ENCODE peak calls at places on chromosome 11, in seven cellular contexts. Y, B, E, Q, I, P and F are unnamed samples.

GRCh38 chr11:61695917-61696316 is 15.7 kb downstream of the DAGLA start:
- DNase-seq in P (peak; percentile 81), Y (no peak), E (no peak), B (peak; percentile 63), I (peak; percentile 52), Q (peak; percentile 60), F (peak; percentile 83)

GRCh38 chr11:77127969-77128691 is at the start of gene MYO7A:
- DNase-seq in I (peak; percentile 57), E (peak; percentile 37), P (peak; percentile 55), Q (peak; percentile 39), B (peak; percentile 70), Y (peak; percentile 84), F (peak; percentile 89)

GRCh38 chr11:44950625-44951472 is at the start of gene TP53I11:
- DNase-seq in Q (peak; percentile 82), Y (no peak), B (no peak), I (no peak), P (peak; percentile 60), E (peak; percentile 66), F (peak; percentile 81)

GRCh38 chr11:104327864-104328513 is 164.0 kb upstream of the PDGFD start:
- DNase-seq in Q (peak; percentile 83), Y (no peak), E (no peak), P (peak; percentile 2), B (no peak), I (no peak), F (no peak)

GRCh38 chr11:73461844-73462435 is 85.7 kb downstream of the RELT start:
- DNase-seq in Y (no peak), B (no peak), P (no peak), I (no peak), E (no peak), Q (no peak), F (no peak)

GRCh38 chr11:69909561-69910518 is 90.6 kb upstream of the FGF3 start:
- DNase-seq in P (no peak), Y (no peak), I (no peak), E (no peak), Q (no peak), B (peak; percentile 77), F (no peak)

GRCh38 chr11:3220101-3220500 is 1.5 kb upstream of the MRGPRG start:
- DNase-seq in B (no peak), P (no peak), I (no peak), Q (no peak), E (no peak), Y (peak; percentile 26), F (no peak)

GRCh38 chr11:119472186-119472855 is 49.3 kb upstream of the THY1 start:
- DNase-seq in P (peak; percentile 29), B (no peak), Y (peak; percentile 24), Q (no peak), E (no peak), I (no peak), F (no peak)

GRCh38 chr11:129436573-129436972 is 60.9 kb downstream of the BARX2 start:
- DNase-seq in I (no peak), P (no peak), B (no peak), Y (no peak), Q (no peak), E (no peak), F (no peak)

GRCh38 chr11:62138630-62139425 is 15.0 kb downstream of the INCENP start:
- DNase-seq in B (no peak), P (no peak), Q (no peak), I (no peak), E (no peak), Y (peak; percentile 22), F (no peak)

GRCh38 chr11:75029836-75030631 is 41.3 kb downstream of the NEU3 start:
- DNase-seq in P (peak; percentile 45), Y (peak; percentile 13), I (no peak), Q (no peak), E (no peak), B (peak; percentile 3), F (peak; percentile 59)

GRCh38 chr11:118928108-118928869 is 2.6 kb upstream of the BCL9L start:
- DNase-seq in B (peak; percentile 99), I (peak; percentile 95), Y (peak; percentile 92), E (peak; percentile 95), P (peak; percentile 92), Q (peak; percentile 98), F (peak; percentile 94)

GRCh38 chr11:134040386-134041297 is 28.2 kb upstream of the JAM3 start:
- DNase-seq in E (no peak), B (no peak), P (peak; percentile 90), Y (no peak), I (no peak), Q (no peak), F (peak; percentile 98)

GRCh38 chr11:104152941-104153340 is 11.0 kb downstream of the PDGFD start:
- DNase-seq in Y (no peak), I (no peak), B (no peak), Q (no peak), E (no peak), P (no peak), F (no peak)

GRCh38 chr11:94183886-94184264 is 55.2 kb downstream of the PANX1 start:
- DNase-seq in Q (peak; percentile 60), I (peak; percentile 86), B (peak; percentile 93), P (peak; percentile 67), E (peak; percentile 66), Y (peak; percentile 87), F (peak; percentile 64)

GRCh38 chr11:36672815-36673450 is 74.9 kb upstream of the RAG2 start:
- DNase-seq in E (no peak), I (peak; percentile 49), Q (no peak), B (no peak), Y (no peak), P (peak; percentile 58), F (peak; percentile 57)

GRCh38 chr11:24373516-24373915 is 123.3 kb upstream of the LUZP2 start:
- DNase-seq in E (no peak), Q (no peak), B (no peak), I (no peak), P (peak; percentile 3), Y (no peak), F (peak; percentile 81)
- H3K18ac ChIP-seq in E (no peak overlapping the region), Q (no peak overlapping the region), B (no peak overlapping the region), I (no peak overlapping the region), P (no peak overlapping the region), Y (no peak overlapping the region), F (no peak overlapping the region)

GRCh38 chr11:87871071-87871470 is 304.2 kb downstream of the RAB38 start:
- DNase-seq in E (no peak), I (peak; percentile 89), Y (no peak), P (no peak), B (no peak), Q (no peak), F (no peak)

GRCh38 chr11:87870081-87870480 is 305.2 kb downstream of the RAB38 start:
- DNase-seq in E (no peak), P (peak; percentile 2), I (no peak), Q (no peak), B (no peak), Y (no peak), F (no peak)

DNA sequence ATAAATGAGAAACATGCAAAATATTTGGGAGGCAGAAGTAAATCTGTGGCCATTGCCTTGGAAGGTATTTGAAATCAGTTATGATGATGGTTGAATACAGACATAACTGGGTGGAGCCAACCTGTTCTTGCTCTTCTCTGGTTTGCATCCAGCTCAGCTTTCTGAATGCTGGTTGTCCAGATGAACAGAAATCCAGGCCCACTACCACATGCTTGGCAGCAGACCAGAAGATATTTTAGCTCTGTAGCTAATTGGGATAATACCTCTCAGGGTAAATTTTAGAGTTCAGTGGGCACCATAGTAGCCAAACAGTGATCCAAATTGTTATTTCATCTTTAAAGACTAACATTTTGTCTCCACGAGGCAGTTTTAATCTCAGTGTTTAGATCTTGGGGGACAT is 308.3 kb downstream of the RAB38 start:
- DNase-seq in I (no peak), Q (no peak), P (no peak), E (no peak), Y (no peak), B (no peak), F (no peak)
- H3K18ac ChIP-seq in I (no peak overlapping the region), Q (no peak overlapping the region), P (no peak overlapping the region), E (no peak overlapping the region), Y (no peak overlapping the region), B (no peak overlapping the region), F (no peak overlapping the region)

GRCh38 chr11:121839821-121840220 is 276.2 kb downstream of the BLID start:
- DNase-seq in B (no peak), E (no peak), P (peak; percentile 57), Q (no peak), Y (no peak), I (no peak), F (no peak)

GRCh38 chr11:121841487-121842167 is 274.4 kb downstream of the BLID start:
- DNase-seq in B (no peak), Q (no peak), I (peak; percentile 16), P (peak; percentile 83), E (peak; percentile 2), Y (no peak), F (peak; percentile 9)

GRCh38 chr11:121844016-121844415 is 272.0 kb downstream of the BLID start:
- DNase-seq in B (no peak), I (peak; percentile 38), Y (no peak), P (no peak), Q (no peak), E (no peak), F (no peak)

GRCh38 chr11:121838571-121838970 is 277.4 kb downstream of the BLID start:
- DNase-seq in P (no peak), I (no peak), Q (no peak), E (no peak), B (no peak), Y (no peak), F (no peak)

GRCh38 chr11:121842186-121842585 is 273.8 kb downstream of the BLID start:
- DNase-seq in Q (no peak), E (no peak), P (no peak), B (no peak), I (no peak), Y (no peak), F (no peak)
- H3K18ac ChIP-seq in Q (no peak overlapping the region), E (no peak overlapping the region), P (no peak overlapping the region), B (no peak overlapping the region), I (no peak overlapping the region), Y (no peak overlapping the region), F (no peak overlapping the region)

GRCh38 chr11:78685156-78685555 is 110.5 kb upstream of the NARS2 start:
- DNase-seq in B (no peak), Y (no peak), I (no peak), P (no peak), E (no peak), Q (no peak), F (no peak)

GRCh38 chr11:78683774-78684173 is 109.1 kb upstream of the NARS2 start:
- DNase-seq in Y (no peak), P (no peak), Q (no peak), I (no peak), B (no peak), E (no peak), F (no peak)

GRCh38 chr11:78689558-78690153 is 115.0 kb upstream of the NARS2 start:
- DNase-seq in B (no peak), E (no peak), P (no peak), Q (no peak), Y (no peak), I (no peak), F (no peak)

GRCh38 chr11:78688460-78688859 is 113.8 kb upstream of the NARS2 start:
- DNase-seq in E (no peak), Y (no peak), I (peak; percentile 69), Q (peak; percentile 14), B (no peak), P (no peak), F (no peak)

GRCh38 chr11:78684377-78684776 is 109.7 kb upstream of the NARS2 start:
- DNase-seq in I (peak; percentile 37), E (no peak), Y (no peak), Q (no peak), P (peak; percentile 11), B (no peak), F (peak; percentile 15)
- H3K18ac ChIP-seq in I (no peak overlapping the region), E (no peak overlapping the region), Y (no peak overlapping the region), Q (no peak overlapping the region), P (no peak overlapping the region), B (no peak overlapping the region), F (no peak overlapping the region)